ENCODE peak calls at places on chromosome 21, in five cellular contexts. A is psoas muscle; L is heart right ventricle; I is CD8-positive, alpha-beta memory T cell; W is CD4-positive, alpha-beta memory T cell. P is an unnamed sample. For H3K4me1, the result is how much of the 10 kb centered on the place peaks cover.

GRCh38 chr21:15084668-15085067 is 19.9 kb upstream of the NRIP1 start:
- DNase-seq in A (no peak), I (no peak), L (no peak), W (no peak), P (no peak)

GRCh38 chr21:32426592-32427051 is 14.1 kb downstream of the EVA1C start:
- DNase-seq in I (no peak), L (no peak), A (no peak), W (no peak), P (no peak)

GRCh38 chr21:39499156-39499555 is 47.4 kb downstream of the SH3BGR start:
- DNase-seq in L (no peak), I (no peak), A (no peak), W (no peak), P (no peak)

GRCh38 chr21:20728691-20729090 is 269.5 kb upstream of the NCAM2 start:
- DNase-seq in L (no peak), A (no peak), I (no peak), W (no peak), P (no peak)

GRCh38 chr21:33266050-33266783 is at the start of gene IL10RB:
- DNase-seq in W (peak), I (peak), A (peak), L (peak), P (peak)

GRCh38 chr21:34519694-34520093 is 7.7 kb upstream of the KCNE1 start:
- DNase-seq in A (no peak), L (no peak), I (no peak), W (no peak), P (no peak)

GRCh38 chr21:15764878-15765277 is 35.1 kb downstream of the USP25 start:
- DNase-seq in W (no peak), I (no peak), L (no peak), A (no peak), P (no peak)

GRCh38 chr21:17498586-17498985 is 14.3 kb upstream of the CXADR start:
- DNase-seq in W (no peak), L (no peak), I (no peak), A (no peak), P (no peak)

DNA sequence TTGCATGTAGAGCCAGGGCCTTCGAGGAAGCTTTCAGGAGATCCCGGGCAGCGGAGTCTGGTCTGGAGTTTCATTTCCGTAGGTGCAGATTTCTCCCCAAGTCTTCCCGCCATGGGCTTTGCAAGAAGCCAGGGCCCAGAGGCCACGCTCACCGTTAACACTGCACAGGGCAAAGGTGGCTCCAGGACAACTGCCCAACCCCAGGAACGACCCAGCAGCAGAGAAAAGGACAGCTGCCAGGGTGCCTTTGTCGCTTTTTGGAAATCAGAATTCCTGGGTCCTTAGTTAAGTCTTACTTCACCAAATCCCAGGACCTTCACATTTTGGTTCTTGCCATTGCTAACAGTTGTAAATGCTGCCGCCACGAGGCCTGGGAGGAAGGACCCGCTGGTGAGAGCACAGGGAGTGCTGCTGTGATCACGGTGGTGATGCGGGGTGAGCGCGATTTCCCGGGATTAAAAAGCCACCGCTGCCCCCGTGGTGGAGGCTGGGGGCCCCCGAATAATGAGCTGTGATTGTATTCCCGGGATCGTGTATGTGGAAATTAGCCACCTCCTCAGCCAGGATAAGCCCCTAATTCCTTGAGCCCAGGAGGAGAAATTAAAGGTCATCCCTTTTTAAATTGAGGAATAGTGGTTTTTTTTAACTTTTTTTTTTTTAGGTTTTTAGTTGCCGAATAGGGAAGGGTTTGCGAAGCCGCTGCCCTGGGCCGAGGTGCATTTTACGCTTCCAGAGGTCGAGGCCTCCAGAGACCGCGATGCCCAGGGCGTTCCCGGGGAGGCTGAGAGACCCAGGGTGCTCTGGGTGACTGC is 8.2 kb downstream of the SIM2 start:
- DNase-seq in A (no peak), W (no peak), L (no peak), I (no peak), P (no peak)
- H3K4me1 ChIP-seq in A (under half), W (under half), L (under half), I (under half), P (under half)

GRCh38 chr21:42229676-42230075 is 10.7 kb downstream of the ABCG1 start:
- DNase-seq in I (no peak), W (no peak), L (no peak), A (no peak), P (no peak)
- H3K4me1 ChIP-seq in I (half or more), W (half or more), L (half or more), A (half or more), P (under half)

GRCh38 chr21:28230559-28230958 is 762.1 kb downstream of the LTN1 start:
- DNase-seq in A (no peak), I (no peak), W (no peak), L (no peak), P (no peak)
- H3K4me1 ChIP-seq in A (under half), I (under half), W (under half), L (under half), P (under half)

GRCh38 chr21:41596241-41596925 is 88.4 kb upstream of the TMPRSS2 start:
- DNase-seq in L (no peak), A (no peak), I (no peak), W (no peak), P (no peak)
- H3K4me1 ChIP-seq in L (under half), A (under half), I (under half), W (under half), P (under half)

DNA sequence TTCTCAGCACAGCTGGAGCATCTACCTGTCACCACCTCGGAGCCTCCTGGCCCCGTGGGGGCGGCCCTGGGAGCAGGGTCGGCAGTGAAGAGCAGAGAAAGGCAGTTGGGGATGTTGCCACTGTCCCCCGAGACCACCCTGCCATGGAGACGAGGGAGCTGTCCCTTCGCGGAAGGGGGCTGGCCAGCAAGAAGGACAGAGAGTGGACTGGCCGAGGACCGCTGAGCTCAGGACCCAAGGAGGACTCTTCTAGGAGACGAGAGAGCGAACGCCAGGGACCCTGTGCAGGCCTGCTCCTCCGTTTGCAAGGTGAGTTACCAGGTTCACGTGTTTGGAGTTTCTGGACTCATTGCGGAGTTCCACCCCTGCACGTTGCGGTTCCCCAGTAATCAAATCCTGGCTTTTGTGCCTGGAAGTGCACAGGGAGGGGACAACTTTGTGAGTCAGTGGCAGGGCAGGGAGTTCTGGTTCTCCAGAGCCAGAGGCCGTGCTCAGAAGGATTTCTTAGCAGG is 5.6 kb upstream of the POFUT2 start:
- DNase-seq in I (no peak), W (no peak), A (no peak), L (no peak), P (no peak)
- H3K4me1 ChIP-seq in I (under half), W (under half), A (under half), L (half or more), P (under half)

GRCh38 chr21:29235714-29236197 is 63.0 kb upstream of the BACH1 start:
- DNase-seq in I (no peak), W (no peak), L (no peak), A (no peak), P (no peak)

GRCh38 chr21:29238052-29238966 is 60.4 kb upstream of the BACH1 start:
- DNase-seq in I (no peak), W (no peak), L (no peak), A (no peak), P (no peak)

GRCh38 chr21:29237110-29238051 is 61.3 kb upstream of the BACH1 start:
- DNase-seq in L (no peak), I (no peak), A (no peak), W (no peak), P (no peak)

GRCh38 chr21:29240136-29240535 is 58.6 kb upstream of the BACH1 start:
- DNase-seq in L (no peak), A (no peak), W (no peak), I (no peak), P (no peak)

DNA sequence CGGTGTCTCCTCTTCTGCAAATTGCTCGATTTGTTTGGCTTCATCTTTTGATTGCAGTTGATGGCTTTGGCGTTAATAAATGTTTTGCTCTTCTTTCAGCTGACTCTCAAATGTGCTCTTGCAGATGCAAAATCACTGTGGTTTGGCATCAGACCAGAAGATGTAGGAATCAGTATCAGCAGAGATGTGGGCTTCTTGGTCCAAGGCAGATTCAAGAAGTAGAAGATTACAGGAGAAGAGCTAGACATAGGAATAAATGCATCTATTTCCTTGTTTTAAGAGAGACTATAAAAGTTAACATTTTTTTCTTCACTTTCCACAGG is 59.8 kb upstream of the BACH1 start:
- DNase-seq in A (no peak), I (no peak), W (no peak), L (no peak), P (no peak)
- H3K4me1 ChIP-seq in A (under half), I (under half), W (under half), L (half or more), P (under half)

DNA sequence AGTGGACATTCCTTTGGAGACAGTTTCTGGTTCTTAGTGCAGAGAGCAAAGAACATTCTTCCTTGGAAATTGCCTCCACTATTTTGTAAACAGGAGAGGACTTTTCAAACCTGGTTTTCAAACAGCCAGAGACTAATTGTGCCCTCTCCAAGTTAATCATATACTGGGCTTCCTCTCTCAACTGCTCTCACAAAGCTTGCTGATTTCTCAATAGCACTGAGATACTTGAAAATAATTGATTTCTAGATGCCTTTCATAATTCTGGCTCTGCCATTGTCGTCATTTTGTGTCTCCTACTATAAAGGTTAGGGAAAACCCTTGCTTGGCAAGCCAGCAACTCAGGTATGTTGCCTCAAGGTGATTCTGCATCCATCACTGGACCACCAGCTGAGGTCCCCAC is 56.0 kb downstream of the KCNJ15 start:
- DNase-seq in I (no peak), W (no peak), A (no peak), L (no peak), P (no peak)
- H3K4me1 ChIP-seq in I (under half), W (under half), A (under half), L (under half), P (under half)

GRCh38 chr21:45104560-45104959 is 30.2 kb downstream of the ADARB1 start:
- DNase-seq in I (peak), A (no peak), L (peak), W (peak), P (no peak)
- H3K4me1 ChIP-seq in I (under half), A (half or more), L (under half), W (half or more), P (under half)

GRCh38 chr21:41681336-41681801 is 85.5 kb downstream of the RIPK4 start:
- DNase-seq in I (no peak), L (no peak), A (no peak), W (no peak), P (no peak)
- H3K4me1 ChIP-seq in I (under half), L (under half), A (under half), W (under half), P (under half)